ENCODE peak calls at places on chromosomes 3 and 15, in four cellular contexts. F is islet precursor cell; W is activated CD4-positive, CD25-positive, alpha-beta regulatory T cell; L is right cardiac atrium. B is an unnamed sample.

GRCh38 chr3:40911264-40911663 is 288.0 kb upstream of the CTNNB1 start:
- DNase-seq in F (no peak), W (no peak), L (no peak), B (no peak)

GRCh38 chr15:77803487-77803886 is 170.8 kb upstream of the LINGO1 start:
- DNase-seq in F (no peak), W (no peak), L (no peak), B (no peak)

GRCh38 chr15:53759333-53759975 is at the start of gene WDR72:
- DNase-seq in F (peak), W (no peak), L (peak), B (no peak)

GRCh38 chr3:186946756-186947375 is 16.5 kb downstream of the ST6GAL1 start:
- DNase-seq in F (no peak), W (no peak), L (no peak), B (no peak)

GRCh38 chr15:70775160-70775559 is 11.8 kb upstream of the UACA start:
- DNase-seq in F (no peak), W (no peak), L (no peak), B (no peak)

GRCh38 chr3:12780776-12781175 is 15.7 kb upstream of the CAND2 start:
- DNase-seq in F (no peak), W (no peak), L (no peak), B (no peak)

GRCh38 chr15:66749841-66750575 is 48.0 kb downstream of the SMAD6 start:
- DNase-seq in F (no peak), W (no peak), L (no peak), B (no peak)

GRCh38 chr3:169863458-169863899 is 6.3 kb downstream of the LRRC31 start:
- DNase-seq in F (peak), W (peak), L (peak), B (peak)

GRCh38 chr3:85678713-85679112 is 719.9 kb downstream of the CADM2 start:
- DNase-seq in F (no peak), W (no peak), L (no peak), B (no peak)

GRCh38 chr3:42653560-42654330 is at the start of gene ZBTB47:
- DNase-seq in F (peak), W (no peak), L (peak), B (no peak)

GRCh38 chr3:42601898-42602581 is 1.6 kb downstream of the NKTR start:
- DNase-seq in F (no peak), W (no peak), L (no peak), B (no peak)

GRCh38 chr15:48282186-48282585 is 49.0 kb upstream of the DUT start:
- DNase-seq in F (no peak), W (no peak), L (peak), B (no peak)

GRCh38 chr3:189334064-189334920 is 162.5 kb downstream of the TPRG1 start:
- DNase-seq in F (no peak), W (no peak), L (no peak), B (no peak)

GRCh38 chr3:110318108-110318507 is 753.5 kb upstream of the NECTIN3 start:
- DNase-seq in F (no peak), W (no peak), L (no peak), B (no peak)

GRCh38 chr15:48996276-48996675 is 32.6 kb upstream of the SHC4 start:
- DNase-seq in F (no peak), W (no peak), L (no peak), B (no peak)

GRCh38 chr3:16864610-16865313 is 20.0 kb upstream of the PLCL2 start:
- DNase-seq in F (no peak), W (no peak), L (no peak), B (no peak)

GRCh38 chr3:129890891-129891290 is 2.6 kb downstream of the TMCC1 start:
- DNase-seq in F (no peak), W (no peak), L (no peak), B (no peak)

GRCh38 chr15:29067949-29068348 is 182.2 kb downstream of the APBA2 start:
- DNase-seq in F (no peak), W (no peak), L (no peak), B (no peak)

GRCh38 chr3:152270145-152270870 is 1.6 kb downstream of the MBNL1 start:
- DNase-seq in F (no peak), W (no peak), L (no peak), B (no peak)

GRCh38 chr3:9883676-9884554 is 3.9 kb upstream of the CIDEC start:
- DNase-seq in F (no peak), W (no peak), L (no peak), B (no peak)

GRCh38 chr3:37114251-37115145 is 59.9 kb downstream of the LRRFIP2 start:
- DNase-seq in F (no peak), W (no peak), L (no peak), B (no peak)

GRCh38 chr3:132569580-132569979 is 27.5 kb upstream of the ACKR4 start:
- DNase-seq in F (no peak), W (no peak), L (no peak), B (no peak)

GRCh38 chr15:81155375-81156218 is 21.5 kb downstream of the CFAP161 start:
- DNase-seq in F (no peak), W (no peak), L (no peak), B (no peak)

GRCh38 chr3:94431831-94432230 is 369.0 kb downstream of the NSUN3 start:
- DNase-seq in F (no peak), W (no peak), L (no peak), B (no peak)

GRCh38 chr3:38011111-38011510 is 18.3 kb downstream of the PLCD1 start:
- DNase-seq in F (no peak), W (no peak), L (no peak), B (no peak)

GRCh38 chr15:44801368-44801767 is 65.0 kb downstream of the TRIM69 start:
- DNase-seq in F (no peak), W (no peak), L (no peak), B (no peak)

GRCh38 chr3:147613710-147614109 is 204.5 kb downstream of the ZIC1 start:
- DNase-seq in F (no peak), W (no peak), L (no peak), B (no peak)

GRCh38 chr3:151225040-151225975 is 22.3 kb upstream of the GPR171 start:
- DNase-seq in F (no peak), W (no peak), L (no peak), B (no peak)

GRCh38 chr3:130839815-130840214 is 54.1 kb upstream of the ATP2C1 start:
- DNase-seq in F (no peak), W (no peak), L (peak), B (no peak)

GRCh38 chr3:119420196-119420595 is 43.2 kb downstream of the TMEM39A start:
- DNase-seq in F (no peak), W (no peak), L (no peak), B (no peak)